ENCODE peak calls at places on chromosomes 5 and 9, in six cellular contexts. T, P, F, Z, A and M are unnamed samples.

GRCh38 chr9:86909388-86909787 is 37.9 kb downstream of the GAS1 start:
- DNase-seq in P (no peak), A (no peak), Z (no peak), F (no peak), T (no peak), M (no peak)

GRCh38 chr9:121360975-121361374 is 9.1 kb downstream of the STOM start:
- DNase-seq in Z (no peak), T (no peak), P (peak; percentile 38), F (no peak), A (no peak), M (no peak)

GRCh38 chr5:67077296-67077695 is 119.3 kb downstream of the CD180 start:
- DNase-seq in Z (no peak), P (no peak), A (no peak), F (no peak), T (no peak), M (no peak)

GRCh38 chr9:136050706-136051567 is 44.2 kb downstream of the NACC2 start:
- DNase-seq in F (peak; percentile 79), P (peak; percentile 36), A (no peak), T (no peak), Z (no peak), M (no peak)

GRCh38 chr5:91266184-91266705 is 116.9 kb downstream of the ARRDC3 start:
- DNase-seq in Z (no peak), T (no peak), P (no peak), A (no peak), F (peak; percentile 61), M (no peak)

GRCh38 chr9:134554750-134555655 is 86.6 kb upstream of the COL5A1 start:
- DNase-seq in F (no peak), P (no peak), A (no peak), Z (peak; percentile 68), T (no peak), M (no peak)

GRCh38 chr5:137492321-137492720 is 6.8 kb downstream of the SPOCK1 start:
- DNase-seq in Z (no peak), T (peak; percentile 33), F (no peak), A (no peak), P (no peak), M (no peak)

GRCh38 chr9:114429488-114429887 is 41.7 kb upstream of the AKNA start:
- DNase-seq in P (no peak), Z (no peak), F (no peak), A (no peak), T (no peak), M (no peak)

GRCh38 chr9:115998661-115999060 is 154.9 kb upstream of the PAPPA start:
- DNase-seq in F (no peak), T (peak; percentile 18), Z (no peak), A (no peak), P (no peak), M (no peak)

GRCh38 chr5:92674322-92674721 is 906.7 kb downstream of the NR2F1-AS1 start:
- DNase-seq in A (no peak), Z (no peak), F (no peak), P (no peak), T (no peak), M (no peak)

GRCh38 chr9:3526903-3527652 is 1.3 kb upstream of the RFX3 start:
- DNase-seq in Z (peak; percentile 65), A (peak; percentile 26), P (peak; percentile 57), T (no peak), F (peak; percentile 79), M (no peak)

GRCh38 chr9:106941901-106942300 is 78.9 kb downstream of the ZNF462 start:
- DNase-seq in P (no peak), T (no peak), Z (no peak), A (no peak), F (no peak), M (no peak)

GRCh38 chr5:180435594-180435993 is 58.6 kb upstream of the CNOT6 start:
- DNase-seq in P (no peak), A (no peak), Z (no peak), F (no peak), T (no peak), M (no peak)

GRCh38 chr5:180438785-180439780 is 55.1 kb upstream of the CNOT6 start:
- DNase-seq in F (no peak), Z (peak; percentile 32), A (no peak), P (no peak), T (no peak), M (no peak)

GRCh38 chr5:180436275-180436674 is 57.9 kb upstream of the CNOT6 start:
- DNase-seq in P (peak; percentile 5), Z (no peak), A (no peak), F (no peak), T (no peak), M (no peak)

GRCh38 chr5:180436936-180437335 is 57.2 kb upstream of the CNOT6 start:
- DNase-seq in A (no peak), T (no peak), P (no peak), F (no peak), Z (no peak), M (no peak)

DNA sequence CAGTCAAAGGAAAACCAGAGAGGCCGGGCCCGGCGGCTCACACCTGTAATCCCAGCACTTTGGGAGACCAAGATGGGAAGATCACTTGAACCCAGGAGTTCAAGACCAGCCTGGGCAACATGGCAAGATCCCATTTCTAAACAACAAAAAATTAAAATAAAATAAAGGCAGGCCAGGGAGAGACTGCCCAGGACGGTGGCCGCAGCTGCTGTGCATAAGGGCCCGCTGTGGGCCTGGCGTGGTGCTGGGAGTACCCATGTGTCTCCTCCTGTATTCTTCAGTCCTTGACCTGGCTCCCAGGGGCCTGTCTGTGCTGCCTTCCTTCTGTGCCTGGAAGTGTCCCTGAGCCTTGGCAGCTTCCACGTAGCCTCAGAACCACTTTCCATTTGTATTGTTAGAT is 56.8 kb upstream of the CNOT6 start:
- DNase-seq in P (no peak), T (no peak), F (no peak), Z (no peak), A (no peak), M (no peak)
- TF ChIP-seq CTCF in P (no peak), T (no peak), F (no peak), Z (no peak), A (no peak), M (no peak)

DNA sequence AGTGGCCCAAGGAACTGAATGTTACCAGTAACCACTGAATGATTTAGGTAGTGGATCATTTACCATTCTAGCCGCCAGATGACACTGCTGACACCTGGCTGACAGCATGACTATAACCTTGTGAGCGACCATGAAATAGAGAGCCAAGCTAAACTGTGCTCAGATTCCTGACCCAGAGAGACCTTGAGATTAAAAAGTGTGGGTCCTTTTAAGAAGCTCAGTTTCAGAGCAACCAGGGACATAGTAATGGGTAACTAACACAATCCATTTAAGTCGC is 566.0 kb downstream of the EFNA5 start:
- DNase-seq in P (peak; percentile 38), F (no peak), A (no peak), T (no peak), Z (no peak), M (no peak)
- TF ChIP-seq CTCF in P (no peak), F (no peak), A (no peak), T (no peak), Z (no peak), M (no peak)

GRCh38 chr9:93620041-93620506 is 43.7 kb downstream of the PHF2 start:
- DNase-seq in F (no peak), T (no peak), P (peak; percentile 35), A (no peak), Z (no peak), M (no peak)
- TF ChIP-seq CTCF in F (no peak), T (no peak), P (no peak), A (no peak), Z (peak; percentile 10), M (no peak)

GRCh38 chr5:34771076-34771475 is 67.9 kb upstream of the TTC23L start:
- DNase-seq in P (no peak), A (no peak), F (peak; percentile 34), Z (no peak), T (no peak), M (no peak)
- TF ChIP-seq CTCF in P (no peak), A (no peak), F (no peak), Z (no peak), T (no peak), M (no peak)